ENCODE peak calls at places on chromosomes 1 and 21, in nine cellular contexts. U is prostate gland, W is breast epithelium, Y is uterus, Q is heart left ventricle, Z is IMR-90, M is testis, N is GM12878, G is adrenal gland. A is an unnamed sample.

GRCh38 chr1:169107673-169108160 is 1.2 kb downstream of the ATP1B1 start:
- DNase-seq in Q (no peak), W (no peak), Y (no peak), Z (peak), M (peak), N (no peak), U (no peak), G (peak), A (no peak)

GRCh38 chr1:41742219-41742618 is 176.5 kb downstream of the HIVEP3 start:
- DNase-seq in G (no peak), Z (peak), M (no peak), N (no peak), U (no peak), Q (no peak), Y (no peak), W (no peak), A (no peak)

GRCh38 chr1:78649628-78650027 is at the start of gene IFI44:
- DNase-seq in N (peak), G (peak), Y (peak), W (peak), Z (peak), M (peak), U (peak), Q (peak), A (peak)

GRCh38 chr1:52127181-52128175 is 14.4 kb upstream of the ZFYVE9 start:
- DNase-seq in Z (peak), M (peak), Q (no peak), N (no peak), W (no peak), U (peak), G (peak), Y (no peak), A (no peak)

GRCh38 chr1:183423541-183423940 is 5.4 kb upstream of the NMNAT2 start:
- DNase-seq in U (no peak), Y (no peak), W (no peak), Q (no peak), M (no peak), G (no peak), Z (no peak), N (no peak), A (no peak)

GRCh38 chr1:11365744-11366387 is 92.9 kb downstream of the UBIAD1 start:
- DNase-seq in U (no peak), Y (no peak), Z (no peak), W (no peak), Q (no peak), G (no peak), M (peak), N (no peak), A (no peak)

GRCh38 chr1:44884746-44885145 is 41.7 kb upstream of the PTCH2 start:
- DNase-seq in Y (no peak), Z (no peak), G (no peak), N (no peak), W (no peak), U (no peak), M (peak), Q (no peak), A (no peak)

GRCh38 chr1:211739671-211740411 is 64.4 kb upstream of the NEK2 start:
- DNase-seq in Z (no peak), U (no peak), W (no peak), G (no peak), N (no peak), Q (no peak), M (no peak), Y (no peak), A (no peak)

GRCh38 chr1:206892351-206892984 is 4.8 kb upstream of the IL24 start:
- DNase-seq in Z (peak), M (no peak), W (no peak), Y (no peak), U (no peak), N (no peak), G (no peak), Q (no peak), A (no peak)

GRCh38 chr1:12472798-12473551 is 145.0 kb downstream of the DHRS3 start:
- DNase-seq in M (no peak), Q (no peak), U (no peak), Y (no peak), G (no peak), Z (no peak), N (no peak), W (no peak), A (no peak)

GRCh38 chr1:227557962-227558806 is 5.2 kb upstream of the ZNF678 start:
- DNase-seq in U (no peak), G (no peak), Q (no peak), W (no peak), Z (no peak), M (no peak), Y (no peak), N (no peak), A (no peak)

GRCh38 chr21:42282715-42283114 is 32.5 kb downstream of the TFF3 start:
- DNase-seq in Q (no peak), Z (no peak), U (no peak), N (no peak), G (no peak), Y (no peak), W (no peak), M (no peak), A (no peak)

GRCh38 chr1:51331206-51332100 is 1.1 kb upstream of the TTC39A start:
- DNase-seq in M (no peak), U (peak), Z (peak), G (peak), Q (no peak), N (peak), W (peak), Y (no peak), A (no peak)

GRCh38 chr1:9410737-9411297 is 118.1 kb downstream of the SPSB1 start:
- DNase-seq in Y (no peak), M (peak), W (no peak), Z (peak), G (no peak), Q (no peak), U (no peak), N (peak), A (no peak)

GRCh38 chr1:63686696-63687095 is 87.1 kb upstream of the ROR1 start:
- DNase-seq in M (no peak), W (no peak), G (no peak), Q (no peak), U (no peak), Z (no peak), Y (no peak), N (no peak), A (no peak)

GRCh38 chr21:35540950-35541632 is 492.0 kb upstream of the RUNX1 start:
- DNase-seq in M (no peak), Z (no peak), N (no peak), W (no peak), U (no peak), Q (no peak), Y (no peak), G (no peak), A (no peak)

GRCh38 chr21:35529141-35529863 is 480.2 kb upstream of the RUNX1 start:
- DNase-seq in Z (peak), W (no peak), M (no peak), Q (no peak), N (no peak), U (no peak), Y (no peak), G (no peak), A (no peak)

GRCh38 chr1:155929057-155929456 is 5.2 kb downstream of the KHDC4 start:
- DNase-seq in N (no peak), G (no peak), U (no peak), Q (no peak), W (no peak), M (no peak), Y (no peak), Z (no peak), A (no peak)

GRCh38 chr21:28439852-28440251 is 552.8 kb downstream of the LTN1 start:
- DNase-seq in M (no peak), N (no peak), W (no peak), G (no peak), U (no peak), Y (no peak), Q (no peak), Z (peak), A (no peak)

GRCh38 chr1:234655328-234656069 is 45.5 kb upstream of the IRF2BP2 start:
- DNase-seq in U (no peak), M (no peak), Y (no peak), G (no peak), Z (no peak), W (no peak), N (no peak), Q (no peak), A (no peak)

GRCh38 chr1:6275826-6276764 is 15.2 kb upstream of the GPR153 start:
- DNase-seq in G (peak), Q (no peak), W (no peak), M (peak), Z (peak), U (no peak), N (no peak), Y (peak), A (no peak)

GRCh38 chr1:94876362-94876761 is 50.5 kb downstream of the CNN3 start:
- DNase-seq in Q (no peak), N (no peak), M (no peak), Y (no peak), Z (peak), G (no peak), W (no peak), U (no peak), A (no peak)

GRCh38 chr1:61254629-61255323 is 172.4 kb downstream of the NFIA start:
- DNase-seq in W (no peak), Z (peak), Q (no peak), M (peak), Y (no peak), N (no peak), G (peak), U (peak), A (no peak)

GRCh38 chr1:16109571-16109970 is 36.1 kb upstream of the FAM131C start:
- DNase-seq in W (no peak), U (no peak), Z (peak), M (no peak), G (no peak), N (no peak), Q (no peak), Y (no peak), A (no peak)

GRCh38 chr21:25552856-25553255 is 54.4 kb downstream of the MRPL39 start:
- DNase-seq in W (no peak), Y (no peak), Q (no peak), Z (no peak), M (no peak), U (no peak), N (no peak), G (no peak), A (no peak)

GRCh38 chr1:23202263-23202749 is 15.0 kb downstream of the HTR1D start:
- DNase-seq in Q (no peak), Z (peak), G (no peak), U (no peak), M (no peak), N (no peak), W (no peak), Y (no peak), A (no peak)

GRCh38 chr1:214581785-214582184 is 21.2 kb upstream of the CENPF start:
- DNase-seq in Q (no peak), M (no peak), U (no peak), W (no peak), G (no peak), Z (peak), N (no peak), Y (no peak), A (no peak)

GRCh38 chr1:199684686-199685273 is 342.7 kb upstream of the NR5A2 start:
- DNase-seq in U (peak), Z (peak), Y (no peak), N (peak), Q (no peak), W (no peak), M (peak), G (peak), A (no peak)

GRCh38 chr1:7300893-7301292 is 470.2 kb upstream of the VAMP3 start:
- DNase-seq in Q (no peak), G (no peak), Y (no peak), U (no peak), Z (peak), M (no peak), N (no peak), W (no peak), A (no peak)

GRCh38 chr21:35191754-35192153 is 142.7 kb upstream of the RUNX1 start:
- DNase-seq in Z (no peak), U (no peak), M (no peak), G (no peak), Q (no peak), W (no peak), N (no peak), Y (no peak), A (no peak)

GRCh38 chr1:40664791-40665190 is 691 bp downstream of the RIMS3 start:
- DNase-seq in Z (no peak), Y (no peak), Q (no peak), N (no peak), W (no peak), M (no peak), U (no peak), G (no peak), A (no peak)

GRCh38 chr1:40861227-40862003 is 748 bp downstream of the CITED4 start:
- DNase-seq in Z (peak), W (no peak), M (peak), Y (peak), U (no peak), G (peak), N (no peak), Q (peak), A (peak)

GRCh38 chr1:206606867-206607266 is 5.4 kb downstream of the EIF2D start:
- DNase-seq in Y (no peak), G (no peak), Q (no peak), Z (peak), W (no peak), U (no peak), M (no peak), N (no peak), A (no peak)

GRCh38 chr1:13228343-13228781 is 2.4 kb upstream of the PRAMEF18 start:
- DNase-seq in Q (peak), N (no peak), Y (no peak), W (no peak), U (no peak), G (peak), M (peak), Z (no peak), A (peak)

GRCh38 chr1:219781491-219781890 is 146.9 kb downstream of the SLC30A10 start:
- DNase-seq in W (no peak), U (no peak), Q (no peak), Z (no peak), N (no peak), Y (no peak), G (no peak), M (no peak), A (no peak)

GRCh38 chr21:37516998-37517397 is 150.4 kb downstream of the DYRK1A start:
- DNase-seq in U (no peak), M (no peak), Q (no peak), G (no peak), Y (no peak), W (no peak), N (no peak), Z (no peak), A (no peak)

GRCh38 chr1:211921579-211922095 is 91.1 kb upstream of the LPGAT1 start:
- DNase-seq in N (no peak), U (no peak), Q (no peak), Y (no peak), G (no peak), W (no peak), M (no peak), Z (no peak), A (peak)

DNA sequence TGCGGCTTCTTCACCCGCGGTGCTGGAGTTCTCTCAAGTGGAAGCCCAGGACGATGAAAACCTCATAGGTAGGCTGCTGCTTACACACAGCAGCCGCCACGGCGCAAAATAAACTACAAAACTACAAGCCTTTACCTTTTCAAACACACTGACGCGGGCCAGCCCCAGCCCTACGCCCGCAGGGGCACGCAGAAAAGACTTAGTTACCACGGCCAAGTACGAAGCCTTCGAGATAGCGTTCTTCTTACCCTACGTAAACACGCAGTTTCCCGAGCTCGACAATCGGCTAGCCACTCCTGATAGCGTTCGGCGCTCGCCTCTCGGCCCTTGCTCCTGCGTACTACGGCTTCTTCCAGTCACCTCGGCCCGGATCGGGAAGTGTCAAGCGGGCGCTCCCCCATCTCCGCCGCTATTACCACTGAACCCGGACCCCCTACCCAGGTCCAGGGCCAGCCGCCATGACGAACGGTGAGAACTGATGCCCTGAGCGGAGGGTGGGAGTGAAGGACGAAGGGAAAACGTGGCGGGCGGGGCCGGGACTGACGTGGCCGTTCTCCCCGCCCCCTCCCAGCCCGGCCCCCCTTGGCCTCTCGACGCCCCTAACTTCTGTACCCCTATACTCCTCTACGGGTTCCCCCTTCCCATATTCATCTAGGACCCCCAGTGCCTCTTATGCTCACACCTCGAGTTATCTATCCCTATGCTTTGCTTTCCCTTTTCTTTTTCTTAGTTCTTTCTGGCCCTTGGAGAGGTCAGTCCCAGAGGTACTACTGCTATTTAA is at the start of gene TMEM167B:
- DNase-seq in M (peak), Y (peak), G (peak), Z (peak), N (peak), U (peak), Q (peak), W (peak), A (peak)
- TF ChIP-seq POLR2A in M (no peak), Y (peak), G (peak), Z (peak), N (peak), U (peak), Q (no peak), W (peak), A (peak)

GRCh38 chr1:221712776-221713431 is 29.0 kb downstream of the DUSP10 start:
- DNase-seq in Q (no peak), W (no peak), N (peak), U (no peak), G (no peak), Y (no peak), Z (no peak), M (no peak), A (no peak)

GRCh38 chr1:221716713-221717490 is 25.0 kb downstream of the DUSP10 start:
- DNase-seq in W (no peak), U (no peak), Y (no peak), M (no peak), N (no peak), Q (no peak), G (no peak), Z (no peak), A (no peak)

GRCh38 chr1:221714227-221715116 is 27.4 kb downstream of the DUSP10 start:
- DNase-seq in G (no peak), U (no peak), Z (no peak), N (no peak), Q (no peak), Y (no peak), M (peak), W (no peak), A (no peak)

GRCh38 chr1:221717491-221717865 is 24.4 kb downstream of the DUSP10 start:
- DNase-seq in Q (no peak), U (no peak), Y (no peak), Z (no peak), W (no peak), G (no peak), M (no peak), N (no peak), A (no peak)

GRCh38 chr1:221715321-221716169 is 26.3 kb downstream of the DUSP10 start:
- DNase-seq in U (peak), Y (no peak), Z (peak), N (no peak), W (no peak), M (no peak), Q (no peak), G (no peak), A (no peak)
- H3K4me3 ChIP-seq in U (no peak), Y (no peak), Z (no peak), N (no peak), W (no peak), M (no peak), Q (no peak), G (no peak), A (no peak)

GRCh38 chr1:203322480-203323179 is 17.3 kb downstream of the BTG2 start:
- DNase-seq in Z (no peak), N (no peak), Y (no peak), W (no peak), U (no peak), G (no peak), M (no peak), Q (no peak), A (no peak)
- TF ChIP-seq POLR2A in Z (no peak), N (no peak), Y (no peak), W (no peak), U (no peak), G (no peak), M (no peak), Q (no peak), A (no peak)

DNA sequence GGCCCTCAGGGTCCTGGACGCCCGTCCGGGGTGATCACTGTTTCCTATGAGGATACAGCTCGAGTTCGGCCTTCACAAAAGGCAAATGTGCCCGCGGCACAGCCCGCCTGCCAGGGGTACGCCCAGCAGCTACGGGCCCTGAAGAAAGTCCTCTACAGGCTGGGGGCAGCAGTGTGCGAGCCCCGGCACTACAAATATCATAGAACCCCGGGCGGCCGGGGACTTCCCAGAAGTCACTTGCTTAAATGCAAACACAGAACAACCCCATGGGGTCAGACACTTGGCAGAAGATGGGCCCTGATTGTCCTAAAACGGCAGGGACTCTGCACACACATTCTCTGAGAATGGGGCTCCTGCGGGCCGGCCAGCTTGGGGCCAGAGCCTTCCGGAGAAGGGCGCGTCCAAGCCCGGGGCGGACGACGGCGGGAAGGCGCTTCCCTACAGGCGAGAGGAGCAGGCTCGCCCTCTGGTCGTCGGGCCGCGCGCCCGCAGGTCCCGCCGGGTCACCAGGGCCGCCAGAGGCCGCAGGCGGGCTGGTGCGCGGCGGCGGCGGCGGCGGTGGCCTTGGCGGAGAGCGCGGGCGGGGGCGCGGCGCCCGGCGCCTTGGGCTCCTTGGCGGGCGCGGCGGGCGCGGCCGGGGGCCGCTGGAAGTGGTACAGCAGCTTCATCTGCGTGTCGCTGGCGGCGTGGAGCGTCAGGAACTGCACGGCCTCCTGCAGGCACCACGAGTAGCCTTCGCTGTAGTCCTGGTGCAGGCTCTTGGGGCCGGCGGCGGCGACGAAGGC is 905 bp downstream of the HES5 start:
- DNase-seq in Q (peak), Y (no peak), M (peak), U (no peak), G (peak), Z (no peak), W (no peak), N (no peak), A (peak)
- H3K4me3 ChIP-seq in Q (peak), Y (no peak), M (no peak), U (peak), G (no peak), Z (no peak), W (peak), N (peak), A (peak)

GRCh38 chr1:93846151-93846928 is 32.7 kb downstream of the DNTTIP2 start:
- DNase-seq in U (peak), Q (peak), W (peak), G (peak), Y (peak), N (no peak), Z (peak), M (peak), A (peak)
- TF ChIP-seq POLR2A in U (peak), Q (no peak), W (peak), G (peak), Y (peak), N (peak), Z (peak), M (no peak), A (peak)

DNA sequence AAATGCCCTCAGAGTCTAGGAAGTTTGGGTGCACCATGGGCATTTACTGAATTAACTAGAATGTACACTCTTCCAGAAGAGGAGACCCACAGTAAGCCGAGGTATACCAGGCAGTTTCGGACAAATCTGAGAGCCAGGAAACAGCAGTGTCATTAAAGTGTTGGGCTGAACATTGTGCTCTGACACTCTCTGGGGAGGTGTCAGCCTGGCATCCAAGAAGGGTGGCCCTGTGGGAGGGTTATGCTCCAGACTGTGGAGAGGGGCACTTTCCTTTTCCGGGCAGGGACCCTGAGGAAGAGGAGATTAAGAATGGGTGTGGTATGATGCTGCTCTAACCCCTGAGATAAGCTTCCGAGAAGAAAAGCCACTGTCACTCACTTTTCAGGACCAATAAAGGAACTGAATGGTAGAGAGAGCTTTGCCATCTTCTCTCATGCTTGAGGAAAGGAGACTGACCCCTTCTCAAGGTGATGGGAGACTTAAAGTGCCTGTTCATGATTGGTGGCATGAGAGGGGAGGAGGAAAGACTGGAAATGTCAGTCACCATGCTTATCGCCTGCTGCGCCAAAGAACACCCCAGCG is 98.2 kb downstream of the UCK2 start:
- DNase-seq in N (no peak), G (no peak), U (no peak), M (no peak), W (no peak), Y (no peak), Q (no peak), Z (no peak), A (no peak)
- H3K4me3 ChIP-seq in N (no peak), G (no peak), U (no peak), M (no peak), W (no peak), Y (no peak), Q (no peak), Z (no peak), A (no peak)

A was measured in right lobe of liver.